ENCODE peak calls at places on chromosome 7, in nine cellular contexts. R, M, P, F, A, D, I, G and V are unnamed samples.

GRCh38 chr7:86939197-86939814 is 120.1 kb downstream of the ELAPOR2 start:
- DNase-seq in R (no peak), M (peak; percentile 72), P (peak; percentile 89), F (peak; percentile 70), A (peak; percentile 73), D (peak; percentile 72), I (no peak), G (no peak), V (no peak)

GRCh38 chr7:50421043-50421442 is 29.1 kb downstream of the FIGNL1 start:
- DNase-seq in R (no peak), M (no peak), P (peak; percentile 24), F (no peak), A (no peak), D (no peak), I (no peak), G (no peak), V (no peak)

GRCh38 chr7:43211693-43212092 is 99.2 kb downstream of the HECW1 start:
- DNase-seq in R (no peak), M (no peak), P (peak; percentile 32), F (no peak), A (no peak), D (no peak), I (no peak), G (no peak), V (no peak)

GRCh38 chr7:132614428-132615076 is 38.3 kb upstream of the PLXNA4 start:
- DNase-seq in R (peak; percentile 46), M (no peak), P (peak; percentile 87), F (peak; percentile 40), A (peak; percentile 8), D (peak; percentile 49), I (peak; percentile 32), G (no peak), V (peak; percentile 60)

GRCh38 chr7:90768301-90768700 is 172.2 kb downstream of the CDK14 start:
- DNase-seq in R (no peak), M (no peak), P (no peak), F (no peak), A (no peak), D (no peak), I (no peak), G (no peak), V (no peak)

GRCh38 chr7:114645451-114645850 is 230.8 kb downstream of the FOXP2 start:
- DNase-seq in R (no peak), M (no peak), P (no peak), F (no peak), A (no peak), D (no peak), I (no peak), G (no peak), V (no peak)

GRCh38 chr7:91193141-91193540 is 71.1 kb upstream of the FZD1 start:
- DNase-seq in R (no peak), M (no peak), P (no peak), F (peak; percentile 58), A (peak; percentile 19), D (no peak), I (no peak), G (no peak), V (no peak)

GRCh38 chr7:116698930-116699722 is 27.1 kb downstream of the MET start:
- DNase-seq in R (no peak), M (no peak), P (no peak), F (no peak), A (no peak), D (no peak), I (no peak), G (no peak), V (no peak)

GRCh38 chr7:120280743-120281142 is 7.8 kb downstream of the KCND2 start:
- DNase-seq in R (no peak), M (no peak), P (no peak), F (peak; percentile 45), A (peak; percentile 5), D (no peak), I (no peak), G (no peak), V (no peak)

GRCh38 chr7:1928555-1929348 is 258.7 kb downstream of the ELFN1 start:
- DNase-seq in R (no peak), M (no peak), P (no peak), F (no peak), A (no peak), D (peak; percentile 68), I (no peak), G (no peak), V (peak; percentile 58)

GRCh38 chr7:1925973-1926907 is 256.2 kb downstream of the ELFN1 start:
- DNase-seq in R (no peak), M (no peak), P (no peak), F (no peak), A (no peak), D (no peak), I (no peak), G (no peak), V (no peak)

GRCh38 chr7:1930381-1931065 is 260.4 kb downstream of the ELFN1 start:
- DNase-seq in R (no peak), M (no peak), P (no peak), F (no peak), A (no peak), D (no peak), I (no peak), G (no peak), V (peak; percentile 44)

GRCh38 chr7:1926908-1927306 is 256.8 kb downstream of the ELFN1 start:
- DNase-seq in R (no peak), M (no peak), P (no peak), F (no peak), A (no peak), D (no peak), I (no peak), G (no peak), V (no peak)

DNA sequence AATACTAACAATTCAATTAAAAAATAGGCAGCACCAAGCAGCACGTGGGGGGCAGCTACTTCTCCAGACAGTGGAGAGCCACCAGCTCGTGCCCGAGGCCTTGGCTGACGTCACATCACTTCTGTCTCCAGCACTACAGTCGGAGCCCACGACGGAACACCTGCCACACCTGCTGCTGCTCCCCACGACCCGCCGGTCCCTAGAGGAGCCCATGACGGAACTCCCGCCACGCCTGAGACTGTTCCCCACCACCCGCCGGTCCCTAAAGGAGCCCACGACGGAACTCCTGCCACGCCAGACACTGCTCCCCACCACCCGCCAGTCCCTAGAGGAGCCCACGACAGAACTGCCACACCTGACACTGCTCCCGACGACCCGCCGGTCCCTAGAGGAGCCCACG is 257.9 kb downstream of the ELFN1 start:
- DNase-seq in R (no peak), M (no peak), P (no peak), F (no peak), A (no peak), D (no peak), I (no peak), G (no peak), V (no peak)
- H3K27ac ChIP-seq in R (no peak overlapping the region), M (no peak overlapping the region), P (no peak overlapping the region), F (no peak overlapping the region), A (no peak overlapping the region), D (no peak overlapping the region), I (no peak overlapping the region), G (no peak overlapping the region), V (no peak overlapping the region)

GRCh38 chr7:127983804-127984332 is 47.4 kb downstream of the LRRC4 start:
- DNase-seq in R (no peak), M (no peak), P (no peak), F (peak; percentile 45), A (no peak), D (no peak), I (no peak), G (no peak), V (no peak)

GRCh38 chr7:127986581-127987461 is 44.4 kb downstream of the LRRC4 start:
- DNase-seq in R (peak; percentile 42), M (no peak), P (peak; percentile 38), F (no peak), A (peak; percentile 36), D (no peak), I (no peak), G (no peak), V (no peak)

GRCh38 chr7:127993987-127994386 is 37.2 kb downstream of the LRRC4 start:
- DNase-seq in R (no peak), M (no peak), P (no peak), F (no peak), A (no peak), D (no peak), I (no peak), G (no peak), V (no peak)

GRCh38 chr7:127993317-127993716 is 37.9 kb downstream of the LRRC4 start:
- DNase-seq in R (no peak), M (no peak), P (no peak), F (no peak), A (no peak), D (no peak), I (no peak), G (no peak), V (no peak)

DNA sequence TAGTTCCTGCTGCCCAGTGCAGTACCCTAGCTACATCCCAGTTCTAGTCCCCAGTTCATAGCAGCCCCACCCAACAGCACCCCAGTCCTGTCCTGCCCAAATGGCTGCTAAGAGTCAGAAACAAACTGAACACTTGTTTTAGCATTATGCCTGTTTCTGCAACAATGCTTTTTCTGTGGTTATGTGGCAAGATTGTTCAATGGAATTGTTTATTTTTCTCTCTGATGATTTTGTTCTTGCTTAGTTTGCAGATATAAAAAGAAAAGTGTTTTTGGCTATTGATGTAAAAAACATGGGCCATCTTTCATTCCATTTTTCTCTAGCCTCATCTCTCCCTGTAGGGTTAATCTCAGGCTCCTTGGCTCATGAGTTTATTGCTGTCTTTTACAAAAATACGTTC is 42.5 kb downstream of the LRRC4 start:
- DNase-seq in R (no peak), M (no peak), P (no peak), F (no peak), A (peak; percentile 45), D (no peak), I (no peak), G (no peak), V (no peak)
- H3K27ac ChIP-seq in R (no peak overlapping the region), M (no peak overlapping the region), P (no peak overlapping the region), F (no peak overlapping the region), A (no peak overlapping the region), D (no peak overlapping the region), I (peak overlapping the region; percentile 28), G (no peak overlapping the region), V (no peak overlapping the region)

DNA sequence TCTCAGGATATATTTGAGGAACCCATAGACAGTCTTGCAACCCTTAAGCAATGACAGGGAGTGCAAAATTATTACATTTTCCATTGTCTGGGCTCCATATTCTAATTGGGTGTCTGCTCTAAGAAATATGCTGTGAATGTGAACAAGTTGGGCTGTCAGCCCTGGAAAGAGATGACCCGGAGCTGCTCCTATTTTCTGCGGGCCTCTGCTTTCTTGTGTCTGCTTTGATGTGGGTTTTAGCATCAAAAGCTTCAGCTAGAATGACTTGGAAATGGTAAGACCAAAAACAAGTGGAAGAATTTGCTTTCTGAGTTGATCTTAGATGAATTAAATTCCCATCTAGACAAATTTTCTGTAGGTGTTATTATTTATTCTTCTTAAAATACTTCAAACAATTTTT is 343.6 kb upstream of the IGFBP3 start:
- DNase-seq in R (no peak), M (no peak), P (no peak), F (no peak), A (no peak), D (no peak), I (no peak), G (no peak), V (no peak)
- H3K27ac ChIP-seq in R (no peak overlapping the region), M (no peak overlapping the region), P (no peak overlapping the region), F (no peak overlapping the region), A (no peak overlapping the region), D (no peak overlapping the region), I (no peak overlapping the region), G (no peak overlapping the region), V (no peak overlapping the region)

DNA sequence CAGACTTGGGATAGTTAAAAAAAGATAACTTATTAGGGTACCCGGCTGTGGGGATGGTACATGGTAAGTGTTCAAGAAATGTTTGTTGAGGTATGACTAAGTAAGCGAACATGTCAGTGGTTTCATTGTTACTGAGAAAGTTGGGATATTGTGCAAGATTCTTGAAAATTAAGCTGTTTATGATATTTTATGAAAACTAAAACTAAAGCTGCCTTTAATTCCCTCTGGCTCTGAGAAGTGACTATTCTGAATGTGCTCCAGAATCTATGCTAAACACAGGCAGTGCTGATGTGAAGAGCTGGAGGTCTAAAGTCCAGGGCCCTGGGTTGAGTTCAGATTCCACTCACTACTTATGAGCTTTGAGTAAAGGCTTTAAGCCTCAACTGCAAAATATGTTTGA is 72.9 kb downstream of the AOAH start:
- DNase-seq in R (no peak), M (no peak), P (no peak), F (peak; percentile 80), A (peak; percentile 89), D (peak; percentile 74), I (no peak), G (no peak), V (no peak)
- H3K27ac ChIP-seq in R (no peak overlapping the region), M (peak overlapping the region; percentile 75), P (no peak overlapping the region), F (peak overlapping the region; percentile 48), A (no peak overlapping the region), D (no peak overlapping the region), I (no peak overlapping the region), G (no peak overlapping the region), V (no peak overlapping the region)